ENCODE peak calls at places on chromosomes 13 and 19, in ten cellular contexts. One of them, this sample, is unnamed.

GRCh38 chr13:77207943-77208342 is 119.0 kb downstream of the MYCBP2 start:
- DNase-seq in psoas muscle: no peak
- DNase-seq in transverse colon: no peak
- DNase-seq in HL-60: no peak
- DNase-seq in kidney epithelial cell: no peak
- DNase-seq in stomach: no peak
- DNase-seq in DND-41: no peak
- DNase-seq in ovary: no peak
- DNase-seq in adrenal gland: no peak
- DNase-seq in mammary epithelial cell: peak; percentile 82
- DNase-seq in this sample: peak; percentile 94

GRCh38 chr13:100636004-100636403 is 38.6 kb downstream of the TMTC4 start:
- DNase-seq in ovary: no peak
- DNase-seq in stomach: no peak
- DNase-seq in kidney epithelial cell: no peak
- DNase-seq in mammary epithelial cell: no peak
- DNase-seq in transverse colon: no peak
- DNase-seq in HL-60: no peak
- DNase-seq in psoas muscle: no peak
- DNase-seq in DND-41: no peak
- DNase-seq in adrenal gland: no peak
- DNase-seq in this sample: no peak

GRCh38 chr13:33334831-33335230 is 49.3 kb upstream of the STARD13 start:
- DNase-seq in transverse colon: no peak
- DNase-seq in kidney epithelial cell: no peak
- DNase-seq in HL-60: no peak
- DNase-seq in adrenal gland: no peak
- DNase-seq in ovary: no peak
- DNase-seq in stomach: no peak
- DNase-seq in DND-41: no peak
- DNase-seq in mammary epithelial cell: no peak
- DNase-seq in psoas muscle: no peak
- DNase-seq in this sample: no peak

GRCh38 chr13:50511877-50512332 is 331.6 kb downstream of the DLEU7 start:
- DNase-seq in psoas muscle: no peak
- DNase-seq in kidney epithelial cell: no peak
- DNase-seq in mammary epithelial cell: no peak
- DNase-seq in DND-41: peak; percentile 57
- DNase-seq in ovary: no peak
- DNase-seq in adrenal gland: no peak
- DNase-seq in stomach: no peak
- DNase-seq in transverse colon: peak; percentile 14
- DNase-seq in HL-60: peak; percentile 70
- DNase-seq in this sample: no peak

GRCh38 chr19:45474191-45474940 is 6.6 kb downstream of the FOSB start:
- DNase-seq in ovary: no peak
- DNase-seq in DND-41: no peak
- DNase-seq in kidney epithelial cell: no peak
- DNase-seq in psoas muscle: no peak
- DNase-seq in mammary epithelial cell: no peak
- DNase-seq in stomach: no peak
- DNase-seq in adrenal gland: no peak
- DNase-seq in HL-60: no peak
- DNase-seq in transverse colon: no peak
- DNase-seq in this sample: no peak

GRCh38 chr19:47228937-47229673 is 1.9 kb downstream of the BBC3 start:
- DNase-seq in stomach: no peak
- DNase-seq in ovary: no peak
- DNase-seq in DND-41: peak; percentile 33
- DNase-seq in psoas muscle: no peak
- DNase-seq in transverse colon: peak; percentile 29
- DNase-seq in HL-60: no peak
- DNase-seq in adrenal gland: peak; percentile 69
- DNase-seq in mammary epithelial cell: peak; percentile 46
- DNase-seq in kidney epithelial cell: no peak
- DNase-seq in this sample: no peak

GRCh38 chr13:32883501-32883900 is 132.7 kb upstream of the KL start:
- DNase-seq in DND-41: no peak
- DNase-seq in adrenal gland: no peak
- DNase-seq in ovary: peak; percentile 41
- DNase-seq in psoas muscle: no peak
- DNase-seq in transverse colon: no peak
- DNase-seq in HL-60: no peak
- DNase-seq in kidney epithelial cell: no peak
- DNase-seq in mammary epithelial cell: no peak
- DNase-seq in stomach: no peak
- DNase-seq in this sample: no peak

GRCh38 chr19:46728693-46729339 is 11.9 kb upstream of the PRKD2 start:
- DNase-seq in adrenal gland: peak; percentile 89
- DNase-seq in psoas muscle: peak; percentile 80
- DNase-seq in HL-60: peak; percentile 56
- DNase-seq in transverse colon: peak; percentile 80
- DNase-seq in mammary epithelial cell: no peak
- DNase-seq in DND-41: peak; percentile 70
- DNase-seq in stomach: peak; percentile 82
- DNase-seq in ovary: peak; percentile 86
- DNase-seq in kidney epithelial cell: no peak
- DNase-seq in this sample: no peak

GRCh38 chr13:72469932-72470331 is 257.5 kb downstream of the MZT1 start:
- DNase-seq in psoas muscle: no peak
- DNase-seq in HL-60: no peak
- DNase-seq in mammary epithelial cell: no peak
- DNase-seq in transverse colon: no peak
- DNase-seq in kidney epithelial cell: no peak
- DNase-seq in DND-41: no peak
- DNase-seq in ovary: no peak
- DNase-seq in adrenal gland: no peak
- DNase-seq in stomach: no peak
- DNase-seq in this sample: no peak

GRCh38 chr13:72839831-72840426 is 58.0 kb downstream of the PIBF1 start:
- DNase-seq in psoas muscle: no peak
- DNase-seq in mammary epithelial cell: peak; percentile 69
- DNase-seq in HL-60: peak; percentile 59
- DNase-seq in stomach: peak; percentile 72
- DNase-seq in adrenal gland: peak; percentile 68
- DNase-seq in ovary: no peak
- DNase-seq in transverse colon: peak; percentile 79
- DNase-seq in DND-41: peak; percentile 37
- DNase-seq in kidney epithelial cell: no peak
- DNase-seq in this sample: peak; percentile 14

GRCh38 chr19:11295665-11296245 is at the start of gene TSPAN16:
- DNase-seq in HL-60: no peak
- DNase-seq in DND-41: no peak
- DNase-seq in adrenal gland: peak; percentile 54
- DNase-seq in ovary: no peak
- DNase-seq in kidney epithelial cell: no peak
- DNase-seq in mammary epithelial cell: no peak
- DNase-seq in psoas muscle: no peak
- DNase-seq in transverse colon: no peak
- DNase-seq in stomach: no peak
- DNase-seq in this sample: no peak

GRCh38 chr19:45468159-45468651 is 409 bp downstream of the FOSB start:
- DNase-seq in adrenal gland: peak; percentile 69
- DNase-seq in ovary: peak; percentile 68
- DNase-seq in transverse colon: peak; percentile 48
- DNase-seq in DND-41: no peak
- DNase-seq in kidney epithelial cell: no peak
- DNase-seq in HL-60: peak; percentile 59
- DNase-seq in psoas muscle: peak; percentile 40
- DNase-seq in mammary epithelial cell: no peak
- DNase-seq in stomach: peak; percentile 35
- DNase-seq in this sample: no peak

GRCh38 chr19:54430306-54431254 is 15.3 kb downstream of the TTYH1 start:
- DNase-seq in stomach: no peak
- DNase-seq in DND-41: peak; percentile 70
- DNase-seq in psoas muscle: no peak
- DNase-seq in kidney epithelial cell: no peak
- DNase-seq in mammary epithelial cell: no peak
- DNase-seq in HL-60: peak; percentile 22
- DNase-seq in adrenal gland: no peak
- DNase-seq in transverse colon: peak; percentile 37
- DNase-seq in ovary: peak; percentile 76
- DNase-seq in this sample: no peak

GRCh38 chr13:48302920-48303330 is 626 bp upstream of the RB1 start:
- DNase-seq in adrenal gland: no peak
- DNase-seq in mammary epithelial cell: peak; percentile 61
- DNase-seq in HL-60: no peak
- DNase-seq in transverse colon: no peak
- DNase-seq in DND-41: no peak
- DNase-seq in ovary: no peak
- DNase-seq in psoas muscle: no peak
- DNase-seq in stomach: no peak
- DNase-seq in kidney epithelial cell: peak; percentile 14
- DNase-seq in this sample: no peak

GRCh38 chr13:74560325-74560724 is 426.1 kb upstream of the KLF12 start:
- DNase-seq in psoas muscle: no peak
- DNase-seq in HL-60: no peak
- DNase-seq in ovary: no peak
- DNase-seq in kidney epithelial cell: no peak
- DNase-seq in stomach: no peak
- DNase-seq in DND-41: no peak
- DNase-seq in mammary epithelial cell: no peak
- DNase-seq in transverse colon: no peak
- DNase-seq in adrenal gland: no peak
- DNase-seq in this sample: no peak

GRCh38 chr13:74557870-74558269 is 423.7 kb upstream of the KLF12 start:
- DNase-seq in mammary epithelial cell: no peak
- DNase-seq in adrenal gland: no peak
- DNase-seq in DND-41: no peak
- DNase-seq in stomach: no peak
- DNase-seq in ovary: no peak
- DNase-seq in kidney epithelial cell: no peak
- DNase-seq in HL-60: no peak
- DNase-seq in transverse colon: no peak
- DNase-seq in psoas muscle: no peak
- DNase-seq in this sample: no peak

GRCh38 chr13:74562381-74562780 is 428.2 kb upstream of the KLF12 start:
- DNase-seq in ovary: no peak
- DNase-seq in transverse colon: no peak
- DNase-seq in adrenal gland: no peak
- DNase-seq in DND-41: no peak
- DNase-seq in kidney epithelial cell: no peak
- DNase-seq in stomach: no peak
- DNase-seq in psoas muscle: no peak
- DNase-seq in HL-60: no peak
- DNase-seq in mammary epithelial cell: peak; percentile 53
- DNase-seq in this sample: no peak
- H3K4me3 ChIP-seq in ovary: no peak overlapping the region
- H3K4me3 ChIP-seq in transverse colon: no peak overlapping the region
- H3K4me3 ChIP-seq in adrenal gland: no peak overlapping the region
- H3K4me3 ChIP-seq in DND-41: no peak overlapping the region
- H3K4me3 ChIP-seq in kidney epithelial cell: no peak overlapping the region
- H3K4me3 ChIP-seq in stomach: no peak overlapping the region
- H3K4me3 ChIP-seq in psoas muscle: no peak overlapping the region
- H3K4me3 ChIP-seq in HL-60: no peak overlapping the region
- H3K4me3 ChIP-seq in mammary epithelial cell: no peak overlapping the region
- H3K4me3 ChIP-seq in this sample: no peak overlapping the region

DNA sequence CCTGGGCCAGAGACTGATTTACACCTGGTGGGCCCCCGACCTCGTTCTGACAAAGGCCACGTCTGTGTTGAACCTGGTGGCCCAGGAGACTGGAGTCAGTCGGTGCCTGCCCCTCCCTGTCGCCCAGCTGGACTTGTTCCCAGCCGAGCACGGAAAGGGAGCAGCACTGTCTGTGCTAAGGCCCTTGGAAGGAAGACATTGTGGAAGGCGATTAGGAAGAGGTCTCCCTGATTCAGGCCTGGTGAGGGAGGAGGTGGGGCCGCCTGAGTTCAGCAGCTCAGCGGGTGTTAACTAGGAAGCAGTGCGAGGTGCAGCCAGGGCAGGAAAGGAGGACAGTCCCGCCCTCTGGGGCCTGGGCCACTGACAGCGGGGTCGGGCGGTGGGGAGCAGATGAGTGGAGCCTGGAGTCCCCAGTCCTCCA is 64.7 kb downstream of the GPR12 start:
- DNase-seq in HL-60: no peak
- DNase-seq in stomach: no peak
- DNase-seq in psoas muscle: no peak
- DNase-seq in kidney epithelial cell: no peak
- DNase-seq in ovary: no peak
- DNase-seq in adrenal gland: no peak
- DNase-seq in transverse colon: no peak
- DNase-seq in mammary epithelial cell: no peak
- DNase-seq in DND-41: no peak
- DNase-seq in this sample: no peak
- H3K4me3 ChIP-seq in HL-60: no peak overlapping the region
- H3K4me3 ChIP-seq in stomach: no peak overlapping the region
- H3K4me3 ChIP-seq in psoas muscle: no peak overlapping the region
- H3K4me3 ChIP-seq in kidney epithelial cell: no peak overlapping the region
- H3K4me3 ChIP-seq in ovary: no peak overlapping the region
- H3K4me3 ChIP-seq in adrenal gland: no peak overlapping the region
- H3K4me3 ChIP-seq in transverse colon: no peak overlapping the region
- H3K4me3 ChIP-seq in mammary epithelial cell: no peak overlapping the region
- H3K4me3 ChIP-seq in DND-41: no peak overlapping the region
- H3K4me3 ChIP-seq in this sample: no peak overlapping the region

GRCh38 chr19:49475995-49476880 is 2.2 kb downstream of the FLT3LG start:
- DNase-seq in adrenal gland: no peak
- DNase-seq in ovary: peak; percentile 49
- DNase-seq in DND-41: peak; percentile 47
- DNase-seq in psoas muscle: peak; percentile 60
- DNase-seq in mammary epithelial cell: no peak
- DNase-seq in transverse colon: no peak
- DNase-seq in stomach: no peak
- DNase-seq in HL-60: peak; percentile 60
- DNase-seq in kidney epithelial cell: no peak
- DNase-seq in this sample: no peak
- H3K4me3 ChIP-seq in adrenal gland: no peak overlapping the region
- H3K4me3 ChIP-seq in ovary: no peak overlapping the region
- H3K4me3 ChIP-seq in DND-41: no peak overlapping the region
- H3K4me3 ChIP-seq in psoas muscle: no peak overlapping the region
- H3K4me3 ChIP-seq in mammary epithelial cell: no peak overlapping the region
- H3K4me3 ChIP-seq in transverse colon: no peak overlapping the region
- H3K4me3 ChIP-seq in stomach: peak overlapping the region; percentile 70
- H3K4me3 ChIP-seq in HL-60: no peak overlapping the region
- H3K4me3 ChIP-seq in kidney epithelial cell: no peak overlapping the region
- H3K4me3 ChIP-seq in this sample: no peak overlapping the region

DNA sequence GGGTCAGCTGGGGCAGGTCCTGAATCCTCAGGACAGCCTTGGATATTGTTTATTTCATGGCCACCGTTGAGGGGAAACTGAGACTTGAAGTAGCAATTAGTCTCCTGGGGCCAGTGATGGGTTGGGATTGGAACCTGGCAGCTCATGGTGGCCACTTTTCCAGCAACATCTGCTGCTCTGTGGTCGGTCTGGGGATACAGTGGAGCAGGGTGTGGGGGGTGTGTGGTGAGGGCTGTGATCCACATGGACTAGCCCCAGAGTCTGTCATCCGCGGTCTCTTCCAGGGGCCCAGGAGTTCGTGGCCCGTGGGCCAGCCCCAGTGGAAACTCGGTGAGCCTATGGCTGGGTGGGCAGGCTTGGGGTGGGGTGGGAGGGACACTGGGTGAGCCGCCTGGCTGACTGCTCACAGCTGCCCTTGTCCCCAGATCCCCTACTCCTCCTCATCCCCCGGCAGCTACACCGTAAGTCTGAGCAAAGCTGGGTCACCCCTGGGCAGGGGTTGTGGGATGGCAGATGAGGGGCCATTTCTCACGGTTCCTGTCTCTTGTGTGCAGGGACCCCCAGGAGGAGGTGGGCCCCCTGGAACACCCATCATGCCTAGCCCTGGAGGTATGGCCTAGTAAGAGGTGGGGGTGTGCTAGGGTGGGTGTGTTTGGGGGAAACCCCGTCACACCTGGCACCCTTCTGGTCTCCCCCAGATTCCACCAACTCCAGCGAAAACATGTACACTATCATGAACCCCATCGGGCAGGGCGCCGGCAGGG is 5.5 kb downstream of the ISYNA1 start:
- DNase-seq in transverse colon: no peak
- DNase-seq in psoas muscle: no peak
- DNase-seq in ovary: no peak
- DNase-seq in stomach: no peak
- DNase-seq in adrenal gland: no peak
- DNase-seq in DND-41: no peak
- DNase-seq in kidney epithelial cell: no peak
- DNase-seq in mammary epithelial cell: no peak
- DNase-seq in HL-60: no peak
- DNase-seq in this sample: no peak
- H3K4me3 ChIP-seq in transverse colon: no peak overlapping the region
- H3K4me3 ChIP-seq in psoas muscle: peak overlapping the region; percentile 52
- H3K4me3 ChIP-seq in ovary: no peak overlapping the region
- H3K4me3 ChIP-seq in stomach: peak overlapping the region; percentile 55
- H3K4me3 ChIP-seq in adrenal gland: peak overlapping the region; percentile 77
- H3K4me3 ChIP-seq in DND-41: no peak overlapping the region
- H3K4me3 ChIP-seq in kidney epithelial cell: peak overlapping the region; percentile 39
- H3K4me3 ChIP-seq in mammary epithelial cell: no peak overlapping the region
- H3K4me3 ChIP-seq in HL-60: no peak overlapping the region
- H3K4me3 ChIP-seq in this sample: no peak overlapping the region